ENCODE peak calls at places on chromosomes 7 and 10, in seven cellular contexts. M is AG04450, S is lower leg skin, E is hepatocyte, D is heart right ventricle, H is tibial artery, W is cardiac fibroblast. N is an unnamed sample.

GRCh38 chr10:113410618-113411017 is 142.2 kb upstream of the HABP2 start:
- DNase-seq in M (no peak), S (no peak), E (no peak), D (no peak), H (no peak), W (no peak), N (no peak)

GRCh38 chr7:30804078-30804661 is 33.0 kb downstream of the MINDY4 start:
- DNase-seq in M (peak; percentile 83), S (no peak), E (no peak), D (no peak), H (no peak), W (peak; percentile 74), N (no peak)

GRCh38 chr7:94011714-94012353 is 7.7 kb upstream of the BET1 start:
- DNase-seq in M (no peak), S (no peak), E (no peak), D (no peak), H (no peak), W (no peak), N (peak; percentile 7)

GRCh38 chr10:7006614-7007013 is 404.2 kb downstream of the SFMBT2 start:
- DNase-seq in M (no peak), S (no peak), E (no peak), D (no peak), H (no peak), W (no peak), N (no peak)

GRCh38 chr10:5534051-5534821 is 9.5 kb downstream of the CALML3 start:
- DNase-seq in M (no peak), S (no peak), E (no peak), D (no peak), H (peak; percentile 67), W (peak; percentile 42), N (no peak)

GRCh38 chr10:79608505-79609375 is 2.0 kb upstream of the SFTPA1 start:
- DNase-seq in M (no peak), S (no peak), E (peak; percentile 26), D (peak; percentile 38), H (no peak), W (peak; percentile 24), N (peak; percentile 63)

GRCh38 chr10:70832852-70833542 is 17.2 kb downstream of the SGPL1 start:
- DNase-seq in M (peak; percentile 55), S (no peak), E (no peak), D (no peak), H (no peak), W (peak; percentile 89), N (no peak)

GRCh38 chr7:136000288-136000913 is 23.2 kb upstream of the MTPN start:
- DNase-seq in M (no peak), S (no peak), E (peak; percentile 53), D (no peak), H (no peak), W (no peak), N (no peak)

GRCh38 chr7:106623846-106624245 is 37.1 kb downstream of the CCDC71L start:
- DNase-seq in M (peak; percentile 47), S (no peak), E (peak; percentile 15), D (no peak), H (no peak), W (peak; percentile 42), N (no peak)

GRCh38 chr7:135200824-135201331 is 10.4 kb downstream of the WDR91 start:
- DNase-seq in M (no peak), S (no peak), E (no peak), D (no peak), H (no peak), W (no peak), N (no peak)

DNA sequence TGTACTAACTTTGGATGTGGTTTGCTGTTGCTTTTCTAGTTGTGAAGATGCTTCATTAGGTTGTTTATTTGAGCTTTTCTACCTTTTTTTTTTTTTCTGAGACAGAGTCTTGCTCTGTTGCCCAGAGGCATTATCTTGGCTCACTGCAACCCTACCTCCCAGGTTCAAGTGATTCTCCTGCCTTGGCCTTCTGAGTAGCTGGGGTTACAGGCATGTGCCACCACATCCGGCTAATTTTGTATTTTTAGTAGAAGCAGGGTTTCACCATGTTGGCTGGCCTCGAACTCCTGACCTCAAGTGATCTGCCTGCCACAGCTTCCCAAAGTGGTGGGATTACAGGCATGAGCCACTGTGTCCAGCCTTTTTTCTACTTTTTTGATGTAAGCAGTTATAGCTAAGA is 93.7 kb downstream of the ADAM22 start:
- DNase-seq in M (no peak), S (no peak), E (no peak), D (no peak), H (no peak), W (no peak), N (no peak)
- H3K4me3 ChIP-seq in M (no peak overlapping the region), S (no peak overlapping the region), E (no peak overlapping the region), D (no peak overlapping the region), H (no peak overlapping the region), W (no peak overlapping the region), N (no peak overlapping the region)

DNA sequence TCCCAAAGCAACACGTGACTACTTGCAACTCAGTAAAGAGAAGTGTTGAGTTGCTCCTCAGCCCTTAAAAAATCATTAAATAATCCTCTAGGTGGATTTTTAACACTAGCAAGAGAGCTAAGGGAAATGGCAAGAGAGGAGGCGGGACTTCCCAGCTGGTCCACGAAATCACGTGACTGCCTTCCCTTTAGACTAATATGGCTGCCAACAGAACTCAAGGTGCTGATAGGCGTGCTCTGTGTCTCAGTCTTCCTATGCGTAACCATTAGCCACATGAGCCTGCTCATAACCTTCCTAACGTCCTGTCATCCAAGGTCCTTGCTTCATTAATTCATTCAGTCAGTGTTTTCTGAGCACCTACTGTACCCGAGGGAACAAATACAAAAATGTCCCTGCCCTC is 66.0 kb downstream of the RSU1 start:
- DNase-seq in M (no peak), S (no peak), E (no peak), D (no peak), H (no peak), W (no peak), N (no peak)
- H3K4me3 ChIP-seq in M (no peak overlapping the region), S (no peak overlapping the region), E (no peak overlapping the region), D (no peak overlapping the region), H (no peak overlapping the region), W (no peak overlapping the region), N (no peak overlapping the region)

GRCh38 chr10:12799746-12800145 is 201.8 kb downstream of the CCDC3 start:
- DNase-seq in M (no peak), S (no peak), E (no peak), D (no peak), H (no peak), W (no peak), N (no peak)
- H3K4me3 ChIP-seq in M (no peak overlapping the region), S (no peak overlapping the region), E (no peak overlapping the region), D (no peak overlapping the region), H (no peak overlapping the region), W (no peak overlapping the region), N (no peak overlapping the region)

GRCh38 chr10:69612760-69613159 is 17.3 kb upstream of the FAM241B start:
- DNase-seq in M (no peak), S (no peak), E (no peak), D (no peak), H (no peak), W (no peak), N (no peak)
- H3K4me3 ChIP-seq in M (no peak overlapping the region), S (no peak overlapping the region), E (no peak overlapping the region), D (no peak overlapping the region), H (no peak overlapping the region), W (no peak overlapping the region), N (no peak overlapping the region)

N was measured in BE2C.